ENCODE peak calls at places on chromosomes 2 and 18, in nine cellular contexts. One of them, this sample, is unnamed.

GRCh38 chr2:28326873-28327495 is 65.7 kb upstream of the FOSL2 start:
- DNase-seq in frontal cortex: no peak
- DNase-seq in NCI-H1105 treated with DMSO at 0.1 percent for 48 hours: no peak
- DNase-seq in GM20000: no peak
- DNase-seq in activated T-helper 1 cell treated with Interleukin-2 at 50 U/mL for 16 hours: no peak
- DNase-seq in stimulated activated naive B cell treated with anti-CD40 and anti-IgM and Interleukin-4, amounts not matched to agents 10 μg/mL and 1 μg/mL and 100 μg/mL, for 72 hours: no peak
- DNase-seq in DMS53: no peak
- DNase-seq in CD8-positive, alpha-beta memory T cell: no peak
- DNase-seq in NCI-H2029: no peak
- DNase-seq in this sample: no peak

GRCh38 chr2:1771626-1772280 is 27.4 kb upstream of the PXDN start:
- DNase-seq in frontal cortex: no peak
- DNase-seq in NCI-H1105 treated with DMSO at 0.1 percent for 48 hours: no peak
- DNase-seq in GM20000: no peak
- DNase-seq in activated T-helper 1 cell treated with Interleukin-2 at 50 U/mL for 16 hours: no peak
- DNase-seq in stimulated activated naive B cell treated with anti-CD40 and anti-IgM and Interleukin-4, amounts not matched to agents 10 μg/mL and 1 μg/mL and 100 μg/mL, for 72 hours: no peak
- DNase-seq in DMS53: no peak
- DNase-seq in CD8-positive, alpha-beta memory T cell: peak
- DNase-seq in NCI-H2029: no peak
- DNase-seq in this sample: no peak

GRCh38 chr2:74864728-74865722 is 31.1 kb downstream of the HK2 start:
- DNase-seq in frontal cortex: no peak
- DNase-seq in NCI-H1105 treated with DMSO at 0.1 percent for 48 hours: no peak
- DNase-seq in GM20000: no peak
- DNase-seq in activated T-helper 1 cell treated with Interleukin-2 at 50 U/mL for 16 hours: no peak
- DNase-seq in stimulated activated naive B cell treated with anti-CD40 and anti-IgM and Interleukin-4, amounts not matched to agents 10 μg/mL and 1 μg/mL and 100 μg/mL, for 72 hours: no peak
- DNase-seq in DMS53: peak
- DNase-seq in CD8-positive, alpha-beta memory T cell: no peak
- DNase-seq in NCI-H2029: no peak
- DNase-seq in this sample: no peak

GRCh38 chr2:211745295-211746097 is 793.1 kb downstream of the ERBB4 start:
- DNase-seq in frontal cortex: peak
- DNase-seq in NCI-H1105 treated with DMSO at 0.1 percent for 48 hours: peak
- DNase-seq in GM20000: peak
- DNase-seq in activated T-helper 1 cell treated with Interleukin-2 at 50 U/mL for 16 hours: no peak
- DNase-seq in stimulated activated naive B cell treated with anti-CD40 and anti-IgM and Interleukin-4, amounts not matched to agents 10 μg/mL and 1 μg/mL and 100 μg/mL, for 72 hours: peak
- DNase-seq in DMS53: peak
- DNase-seq in CD8-positive, alpha-beta memory T cell: no peak
- DNase-seq in NCI-H2029: peak
- DNase-seq in this sample: peak

GRCh38 chr2:166088634-166089033 is 39.2 kb downstream of the SCN1A start:
- DNase-seq in frontal cortex: no peak
- DNase-seq in NCI-H1105 treated with DMSO at 0.1 percent for 48 hours: no peak
- DNase-seq in GM20000: no peak
- DNase-seq in activated T-helper 1 cell treated with Interleukin-2 at 50 U/mL for 16 hours: no peak
- DNase-seq in stimulated activated naive B cell treated with anti-CD40 and anti-IgM and Interleukin-4, amounts not matched to agents 10 μg/mL and 1 μg/mL and 100 μg/mL, for 72 hours: no peak
- DNase-seq in DMS53: no peak
- DNase-seq in CD8-positive, alpha-beta memory T cell: no peak
- DNase-seq in NCI-H2029: no peak
- DNase-seq in this sample: no peak

GRCh38 chr2:233048569-233049193 is 11.5 kb upstream of the INPP5D start:
- DNase-seq in frontal cortex: no peak
- DNase-seq in NCI-H1105 treated with DMSO at 0.1 percent for 48 hours: no peak
- DNase-seq in GM20000: no peak
- DNase-seq in activated T-helper 1 cell treated with Interleukin-2 at 50 U/mL for 16 hours: no peak
- DNase-seq in stimulated activated naive B cell treated with anti-CD40 and anti-IgM and Interleukin-4, amounts not matched to agents 10 μg/mL and 1 μg/mL and 100 μg/mL, for 72 hours: no peak
- DNase-seq in DMS53: no peak
- DNase-seq in CD8-positive, alpha-beta memory T cell: no peak
- DNase-seq in NCI-H2029: no peak
- DNase-seq in this sample: no peak

GRCh38 chr2:229784791-229785190 is 70.4 kb upstream of the DNER start:
- DNase-seq in frontal cortex: no peak
- DNase-seq in NCI-H1105 treated with DMSO at 0.1 percent for 48 hours: no peak
- DNase-seq in GM20000: no peak
- DNase-seq in activated T-helper 1 cell treated with Interleukin-2 at 50 U/mL for 16 hours: no peak
- DNase-seq in stimulated activated naive B cell treated with anti-CD40 and anti-IgM and Interleukin-4, amounts not matched to agents 10 μg/mL and 1 μg/mL and 100 μg/mL, for 72 hours: no peak
- DNase-seq in DMS53: no peak
- DNase-seq in CD8-positive, alpha-beta memory T cell: no peak
- DNase-seq in NCI-H2029: no peak
- DNase-seq in this sample: no peak

GRCh38 chr2:127014630-127015029 is 92.3 kb downstream of the BIN1 start:
- DNase-seq in frontal cortex: no peak
- DNase-seq in NCI-H1105 treated with DMSO at 0.1 percent for 48 hours: no peak
- DNase-seq in GM20000: no peak
- DNase-seq in activated T-helper 1 cell treated with Interleukin-2 at 50 U/mL for 16 hours: no peak
- DNase-seq in stimulated activated naive B cell treated with anti-CD40 and anti-IgM and Interleukin-4, amounts not matched to agents 10 μg/mL and 1 μg/mL and 100 μg/mL, for 72 hours: no peak
- DNase-seq in DMS53: no peak
- DNase-seq in CD8-positive, alpha-beta memory T cell: no peak
- DNase-seq in NCI-H2029: no peak
- DNase-seq in this sample: no peak

GRCh38 chr2:43443317-43443716 is 152.5 kb downstream of the THADA start:
- DNase-seq in frontal cortex: no peak
- DNase-seq in NCI-H1105 treated with DMSO at 0.1 percent for 48 hours: no peak
- DNase-seq in GM20000: no peak
- DNase-seq in activated T-helper 1 cell treated with Interleukin-2 at 50 U/mL for 16 hours: no peak
- DNase-seq in stimulated activated naive B cell treated with anti-CD40 and anti-IgM and Interleukin-4, amounts not matched to agents 10 μg/mL and 1 μg/mL and 100 μg/mL, for 72 hours: no peak
- DNase-seq in DMS53: no peak
- DNase-seq in CD8-positive, alpha-beta memory T cell: no peak
- DNase-seq in NCI-H2029: no peak
- DNase-seq in this sample: no peak

GRCh38 chr2:119888673-119889072 is 124.2 kb upstream of the EPB41L5 start:
- DNase-seq in frontal cortex: no peak
- DNase-seq in NCI-H1105 treated with DMSO at 0.1 percent for 48 hours: no peak
- DNase-seq in GM20000: no peak
- DNase-seq in activated T-helper 1 cell treated with Interleukin-2 at 50 U/mL for 16 hours: no peak
- DNase-seq in stimulated activated naive B cell treated with anti-CD40 and anti-IgM and Interleukin-4, amounts not matched to agents 10 μg/mL and 1 μg/mL and 100 μg/mL, for 72 hours: no peak
- DNase-seq in DMS53: no peak
- DNase-seq in CD8-positive, alpha-beta memory T cell: no peak
- DNase-seq in NCI-H2029: no peak
- DNase-seq in this sample: no peak

GRCh38 chr18:13176847-13177246 is 41.7 kb upstream of the LDLRAD4 start:
- DNase-seq in frontal cortex: no peak
- DNase-seq in NCI-H1105 treated with DMSO at 0.1 percent for 48 hours: no peak
- DNase-seq in GM20000: no peak
- DNase-seq in activated T-helper 1 cell treated with Interleukin-2 at 50 U/mL for 16 hours: no peak
- DNase-seq in stimulated activated naive B cell treated with anti-CD40 and anti-IgM and Interleukin-4, amounts not matched to agents 10 μg/mL and 1 μg/mL and 100 μg/mL, for 72 hours: no peak
- DNase-seq in DMS53: peak
- DNase-seq in CD8-positive, alpha-beta memory T cell: no peak
- DNase-seq in NCI-H2029: no peak
- DNase-seq in this sample: no peak

GRCh38 chr18:55489742-55490055 is 98.3 kb downstream of the TCF4 start:
- DNase-seq in frontal cortex: no peak
- DNase-seq in NCI-H1105 treated with DMSO at 0.1 percent for 48 hours: peak
- DNase-seq in GM20000: peak
- DNase-seq in activated T-helper 1 cell treated with Interleukin-2 at 50 U/mL for 16 hours: no peak
- DNase-seq in stimulated activated naive B cell treated with anti-CD40 and anti-IgM and Interleukin-4, amounts not matched to agents 10 μg/mL and 1 μg/mL and 100 μg/mL, for 72 hours: no peak
- DNase-seq in DMS53: no peak
- DNase-seq in CD8-positive, alpha-beta memory T cell: no peak
- DNase-seq in NCI-H2029: no peak
- DNase-seq in this sample: no peak

GRCh38 chr2:126220336-126220735 is 435.6 kb upstream of the GYPC start:
- DNase-seq in frontal cortex: no peak
- DNase-seq in NCI-H1105 treated with DMSO at 0.1 percent for 48 hours: no peak
- DNase-seq in GM20000: no peak
- DNase-seq in activated T-helper 1 cell treated with Interleukin-2 at 50 U/mL for 16 hours: no peak
- DNase-seq in stimulated activated naive B cell treated with anti-CD40 and anti-IgM and Interleukin-4, amounts not matched to agents 10 μg/mL and 1 μg/mL and 100 μg/mL, for 72 hours: no peak
- DNase-seq in DMS53: no peak
- DNase-seq in CD8-positive, alpha-beta memory T cell: no peak
- DNase-seq in NCI-H2029: no peak
- DNase-seq in this sample: no peak

This sample was measured in GM06990.